ENCODE peak calls at places on chromosome 15, in five cellular contexts. O, C, X, U and Q are unnamed samples.

GRCh38 chr15:49621327-49622210 is 721 bp downstream of the DTWD1 start:
- DNase-seq in C (no peak), U (no peak), X (peak), O (peak), Q (peak)

GRCh38 chr15:66684136-66684681 is 17.8 kb upstream of the SMAD6 start:
- DNase-seq in X (no peak), O (no peak), C (no peak), U (no peak), Q (no peak)

GRCh38 chr15:48550822-48551525 is 94.5 kb downstream of the FBN1 start:
- DNase-seq in U (no peak), X (peak), O (peak), C (no peak), Q (no peak)

GRCh38 chr15:58299311-58299850 is 132.4 kb upstream of the LIPC start:
- DNase-seq in U (no peak), C (peak), O (peak), X (peak), Q (no peak)

GRCh38 chr15:59611277-59612260 is at the start of gene GCNT3:
- DNase-seq in U (no peak), C (no peak), O (peak), X (peak), Q (peak)

GRCh38 chr15:100082761-100083402 is 258.9 kb downstream of the ADAMTS17 start:
- DNase-seq in X (peak), U (no peak), O (peak), C (no peak), Q (no peak)

GRCh38 chr15:99149366-99149765 is 44.5 kb downstream of the SYNM start:
- DNase-seq in X (no peak), U (no peak), O (no peak), C (no peak), Q (no peak)

GRCh38 chr15:38058596-38059075 is 124.2 kb downstream of the TMCO5A start:
- DNase-seq in U (no peak), O (no peak), C (no peak), X (peak), Q (no peak)

GRCh38 chr15:43517354-43518072 is at the start of gene MAP1A:
- DNase-seq in C (peak), U (peak), X (peak), O (peak), Q (peak)

GRCh38 chr15:50164458-50164857 is 17.5 kb upstream of the SLC27A2 start:
- DNase-seq in U (no peak), C (no peak), O (no peak), X (no peak), Q (peak)

GRCh38 chr15:45439521-45439931 is 61.2 kb upstream of the GATM start:
- DNase-seq in X (no peak), C (no peak), O (no peak), U (no peak), Q (no peak)

GRCh38 chr15:45442497-45443135 is 64.3 kb upstream of the GATM start:
- DNase-seq in C (no peak), X (peak), O (peak), U (no peak), Q (no peak)

GRCh38 chr15:45441036-45441435 is 62.7 kb upstream of the GATM start:
- DNase-seq in U (no peak), C (no peak), X (no peak), O (no peak), Q (no peak)

GRCh38 chr15:45441686-45442085 is 63.3 kb upstream of the GATM start:
- DNase-seq in O (no peak), X (no peak), C (no peak), U (no peak), Q (no peak)
- H3K4me3 ChIP-seq in O (no peak), X (no peak), C (no peak), U (no peak), Q (no peak)

GRCh38 chr15:34793071-34793470 is 2.3 kb downstream of the ACTC1 start:
- DNase-seq in O (no peak), U (no peak), X (no peak), C (no peak), Q (no peak)

GRCh38 chr15:34794590-34795206 is 651 bp downstream of the ACTC1 start:
- DNase-seq in O (no peak), U (no peak), X (no peak), C (no peak), Q (no peak)

GRCh38 chr15:34795267-34796081 is at the start of gene ACTC1:
- DNase-seq in C (no peak), X (peak), U (peak), O (peak), Q (peak)

GRCh38 chr15:34791701-34792100 is 3.6 kb downstream of the ACTC1 start:
- DNase-seq in O (no peak), U (no peak), X (no peak), C (no peak), Q (no peak)

DNA sequence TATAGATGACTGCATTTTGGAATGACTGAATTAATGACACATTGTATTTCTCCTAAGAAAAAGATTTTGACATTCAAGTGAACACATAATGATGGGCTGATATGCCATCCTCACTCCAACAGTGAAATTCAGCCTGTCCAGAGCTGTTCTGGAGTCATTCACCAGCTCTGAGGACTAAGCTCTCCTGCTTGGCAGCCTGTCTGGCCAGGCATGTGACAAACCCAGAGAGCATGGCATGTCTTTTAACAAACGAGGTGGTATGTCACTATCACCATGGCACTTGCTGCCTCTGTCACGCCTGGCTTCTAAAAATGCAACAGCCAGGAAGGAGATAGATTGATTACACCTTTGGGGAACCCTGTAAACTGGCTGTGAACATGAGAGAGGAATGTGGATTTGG is 1.4 kb downstream of the ACTC1 start:
- DNase-seq in U (no peak), X (no peak), C (no peak), O (no peak), Q (no peak)
- H3K4me3 ChIP-seq in U (no peak), X (no peak), C (peak), O (no peak), Q (no peak)

DNA sequence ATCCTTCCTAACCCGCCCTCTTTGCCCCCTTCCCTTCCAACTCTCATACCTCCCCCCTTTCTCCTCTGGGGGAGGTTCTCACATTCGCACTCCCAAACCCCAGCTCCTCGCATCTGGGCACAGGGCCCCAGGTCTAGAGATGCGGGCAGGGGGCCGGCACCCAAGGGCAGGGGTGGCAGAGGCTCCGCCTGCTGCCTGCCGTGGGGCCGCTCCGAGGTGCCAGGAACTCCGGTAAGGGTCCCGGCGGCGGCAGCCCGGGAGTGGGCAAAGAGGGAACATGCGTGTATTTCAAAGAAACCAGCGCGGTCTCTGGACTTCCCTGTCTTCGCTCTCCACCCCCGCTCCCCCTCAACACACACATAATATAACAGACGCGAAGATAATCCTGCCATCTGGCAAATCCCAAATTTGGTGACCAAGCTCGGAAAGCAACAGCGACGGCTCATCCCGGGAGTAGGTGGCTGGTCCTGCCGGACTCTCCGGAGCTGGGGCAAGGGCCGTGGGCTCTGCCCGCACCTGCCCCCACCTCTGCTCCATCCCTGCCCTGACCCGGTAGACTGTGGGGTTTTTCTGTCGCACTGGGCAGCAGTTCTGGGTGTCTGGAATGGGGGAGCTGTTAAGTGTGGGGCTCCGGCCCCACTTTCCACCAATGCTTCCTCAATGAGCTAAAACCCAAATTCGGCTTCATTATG is 31.0 kb downstream of the NR2F2 start:
- DNase-seq in O (no peak), C (no peak), U (no peak), X (no peak), Q (peak)
- H3K4me3 ChIP-seq in O (peak), C (peak), U (peak), X (peak), Q (peak)

DNA sequence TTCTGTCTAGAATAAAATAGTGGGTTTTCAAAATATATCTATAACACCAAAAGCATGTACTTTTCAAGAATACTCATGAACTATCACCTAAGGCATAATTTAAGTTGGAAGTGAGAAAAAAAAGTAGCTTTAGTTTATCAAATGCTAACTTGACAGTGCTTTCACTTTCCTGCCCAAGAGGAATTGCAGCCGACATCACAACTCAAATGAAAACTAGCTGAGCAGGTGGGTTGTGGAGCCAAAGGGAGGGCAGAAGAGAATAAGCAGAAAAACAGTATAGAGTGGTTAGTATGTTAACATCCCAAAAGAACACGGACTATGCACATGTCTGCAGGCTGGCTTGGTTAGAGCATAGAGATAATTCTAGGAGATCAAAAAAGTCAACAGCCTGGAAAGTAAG is 120.9 kb downstream of the NEDD4 start:
- DNase-seq in U (no peak), O (no peak), C (no peak), X (no peak), Q (no peak)
- H3K4me3 ChIP-seq in U (no peak), O (no peak), C (no peak), X (no peak), Q (no peak)

DNA sequence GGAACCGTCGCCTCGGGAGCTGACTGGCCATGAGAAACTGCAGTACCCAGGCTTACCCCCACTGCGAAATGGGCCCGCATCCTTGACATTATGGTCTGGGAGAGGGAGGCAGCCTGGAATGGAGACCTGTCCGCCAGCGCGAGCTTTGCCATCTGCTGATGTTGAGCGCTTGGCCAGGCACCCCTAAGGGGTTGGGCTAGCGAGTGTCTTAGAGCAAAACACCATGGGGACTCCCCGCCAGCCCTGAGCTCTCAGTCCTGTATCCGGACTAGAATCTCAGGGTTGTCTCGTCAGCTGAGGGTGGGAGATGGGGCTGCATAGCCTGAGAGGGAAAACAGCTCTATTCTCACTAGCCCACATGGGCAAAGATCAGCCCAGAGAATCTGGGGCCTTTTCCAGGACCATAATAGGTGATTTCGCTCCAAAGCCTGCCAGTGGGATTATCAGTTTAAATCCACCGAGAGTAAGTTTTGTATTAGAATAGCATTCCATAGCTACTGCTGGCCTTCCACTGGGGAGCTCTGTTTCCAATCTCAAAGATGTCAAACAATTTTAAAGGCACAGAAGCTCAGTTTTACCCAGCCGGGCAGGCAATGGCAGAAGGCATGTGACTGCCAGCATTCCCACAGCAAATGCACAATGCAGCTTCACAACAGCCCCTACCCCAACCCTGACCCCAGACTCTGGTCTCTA is 167.5 kb upstream of the TPM1 start:
- DNase-seq in O (no peak), U (peak), C (no peak), X (no peak), Q (no peak)
- H3K4me3 ChIP-seq in O (no peak), U (no peak), C (no peak), X (no peak), Q (no peak)

DNA sequence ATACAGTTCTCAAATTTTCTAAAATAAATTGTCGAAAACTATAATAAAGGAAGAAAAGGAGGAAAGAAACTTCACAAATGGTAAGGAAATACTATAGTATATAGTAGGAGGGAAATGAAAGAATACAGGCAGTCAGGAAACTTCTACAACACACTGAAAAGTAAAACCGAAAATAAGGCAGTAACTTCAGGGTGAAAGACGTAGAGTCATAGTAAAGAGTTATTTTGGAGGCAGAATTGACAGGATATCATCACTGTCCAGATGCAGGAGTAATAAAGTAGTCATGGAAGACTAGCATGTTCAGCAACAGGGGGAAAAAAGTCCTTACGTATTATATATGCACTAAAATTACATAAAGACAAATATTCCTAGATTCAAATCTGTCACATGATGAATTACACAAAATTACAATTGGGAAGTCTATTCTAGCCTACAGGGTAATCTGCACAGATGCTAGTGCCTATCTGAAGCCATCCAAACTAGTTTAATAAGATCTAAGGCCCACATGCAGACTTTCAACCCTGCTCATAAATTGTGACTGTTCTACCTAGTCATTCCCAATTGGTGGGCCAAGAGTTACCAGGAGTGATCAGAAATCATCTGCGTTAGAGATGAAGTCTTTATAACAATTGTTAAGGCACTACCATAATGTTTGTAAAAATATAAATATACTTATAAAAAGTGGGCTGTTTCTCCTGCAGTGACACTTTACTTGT is 14.0 kb downstream of the VPS13C start:
- DNase-seq in O (no peak), U (no peak), X (no peak), C (no peak), Q (no peak)
- H3K4me3 ChIP-seq in O (no peak), U (no peak), X (no peak), C (no peak), Q (no peak)

DNA sequence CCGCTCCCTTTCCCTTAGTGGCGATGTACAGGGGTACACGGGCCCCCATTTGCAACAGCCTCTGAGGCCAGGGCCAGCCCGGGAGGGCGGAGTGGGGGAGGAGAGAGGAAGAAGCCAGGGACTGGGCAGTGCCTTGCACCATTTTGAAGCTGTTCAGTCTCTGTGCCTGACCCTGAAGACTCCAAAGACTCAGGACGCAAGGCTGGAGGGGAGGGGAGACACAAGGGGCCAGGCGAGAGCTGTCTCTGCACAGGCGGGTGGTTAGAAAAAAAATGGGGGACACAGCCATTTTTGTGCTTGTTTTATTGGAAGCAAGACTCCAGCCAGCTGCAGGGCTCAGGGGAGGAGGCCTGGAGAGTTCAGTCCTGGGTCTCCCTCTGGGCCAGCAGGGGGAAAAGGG is 1.6 kb downstream of the RPP25 start:
- DNase-seq in U (no peak), X (no peak), O (no peak), C (no peak), Q (no peak)
- H3K4me3 ChIP-seq in U (peak), X (peak), O (no peak), C (peak), Q (peak)

GRCh38 chr15:74552761-74553441 is 11.9 kb downstream of the ARID3B start:
- DNase-seq in X (no peak), C (no peak), U (no peak), O (no peak), Q (no peak)
- H3K4me3 ChIP-seq in X (no peak), C (no peak), U (no peak), O (no peak), Q (no peak)

DNA sequence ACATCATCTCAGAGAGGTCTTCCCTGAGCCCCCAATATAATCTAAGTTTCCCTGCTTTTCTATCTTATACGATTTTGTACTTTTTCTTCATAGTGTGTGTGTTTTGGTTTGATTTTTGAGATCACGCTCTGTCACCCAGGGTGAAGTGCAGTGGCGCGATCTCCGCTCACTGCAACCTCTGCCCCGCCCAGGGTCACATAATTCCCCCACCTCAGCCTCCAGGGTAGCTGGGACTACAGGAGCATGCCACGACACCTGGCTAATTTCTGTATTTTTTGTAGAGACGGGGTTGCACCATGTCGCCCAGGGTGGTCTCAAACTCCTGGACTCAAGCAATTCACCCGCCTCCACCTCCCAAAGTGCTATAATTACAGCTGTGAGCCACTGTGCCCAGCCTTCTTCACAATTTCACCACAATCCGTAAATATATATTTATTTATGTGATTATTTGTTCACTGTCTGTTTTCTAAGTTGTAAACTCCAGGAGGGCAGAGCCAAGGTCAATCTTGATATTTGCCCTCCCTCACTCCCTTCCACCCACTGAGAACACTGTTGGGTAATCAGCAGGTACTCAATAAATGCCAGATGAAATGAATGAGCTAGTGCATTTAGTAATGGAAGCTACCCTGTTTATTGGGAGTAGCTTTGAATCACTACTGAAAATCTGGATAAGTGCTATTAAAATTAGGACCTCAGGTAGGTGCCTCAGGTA is 547 bp upstream of the KNSTRN start:
- DNase-seq in X (no peak), C (no peak), U (no peak), O (no peak), Q (no peak)
- H3K4me3 ChIP-seq in X (no peak), C (no peak), U (no peak), O (no peak), Q (no peak)

DNA sequence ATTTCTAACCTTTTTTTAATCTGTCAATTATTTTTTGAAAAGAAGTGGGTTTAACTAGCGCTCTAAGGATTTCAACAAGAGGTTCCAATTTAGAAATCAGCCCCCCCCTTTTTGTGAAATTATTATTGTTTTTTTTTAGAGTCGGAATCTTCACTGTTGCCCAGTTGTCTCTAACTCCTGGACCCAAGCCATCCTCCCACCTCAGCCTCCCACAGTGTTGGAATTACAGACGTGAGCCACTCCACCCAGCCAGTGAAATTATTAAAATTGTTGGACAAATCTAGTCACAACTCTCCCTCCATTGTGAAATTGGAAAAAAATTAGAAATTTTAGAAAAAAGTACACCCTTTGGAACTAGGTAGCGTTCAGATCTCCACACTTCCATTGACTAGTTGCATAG is 2.5 kb downstream of the AKAP13 start:
- DNase-seq in U (peak), X (no peak), O (no peak), C (no peak), Q (no peak)
- H3K4me3 ChIP-seq in U (no peak), X (peak), O (peak), C (peak), Q (peak)